ENCODE peak calls at places on chromosome 10, in seven cellular contexts. One of them, this sample, is unnamed.

GRCh38 chr10:33556103-33556502 is 221.6 kb upstream of the NRP1 start:
- DNase-seq in KG1: no peak
- DNase-seq in astrocyte of the spinal cord: no peak
- DNase-seq in hepatocyte: no peak
- DNase-seq in GM10248: no peak
- DNase-seq in fibroblast of lung: no peak
- DNase-seq in Panc1: no peak
- DNase-seq in this sample: no peak

GRCh38 chr10:91800192-91800591 is 2.0 kb downstream of the TNKS2 start:
- DNase-seq in GM10248: no peak
- DNase-seq in astrocyte of the spinal cord: no peak
- DNase-seq in Panc1: no peak
- DNase-seq in KG1: no peak
- DNase-seq in hepatocyte: no peak
- DNase-seq in fibroblast of lung: no peak
- DNase-seq in this sample: no peak

GRCh38 chr10:68348265-68348741 is 15.6 kb upstream of the PBLD start:
- DNase-seq in Panc1: peak; percentile 58
- DNase-seq in fibroblast of lung: peak; percentile 43
- DNase-seq in hepatocyte: peak; percentile 55
- DNase-seq in GM10248: peak; percentile 47
- DNase-seq in astrocyte of the spinal cord: peak; percentile 54
- DNase-seq in KG1: no peak
- DNase-seq in this sample: peak; percentile 76

GRCh38 chr10:88820990-88821389 is 18.5 kb downstream of the LIPM start:
- DNase-seq in astrocyte of the spinal cord: peak; percentile 65
- DNase-seq in KG1: no peak
- DNase-seq in Panc1: no peak
- DNase-seq in fibroblast of lung: peak; percentile 58
- DNase-seq in hepatocyte: peak; percentile 19
- DNase-seq in GM10248: no peak
- DNase-seq in this sample: no peak

GRCh38 chr10:93820434-93820833 is 62.7 kb downstream of the LGI1 start:
- DNase-seq in astrocyte of the spinal cord: no peak
- DNase-seq in Panc1: no peak
- DNase-seq in KG1: no peak
- DNase-seq in GM10248: no peak
- DNase-seq in hepatocyte: no peak
- DNase-seq in fibroblast of lung: no peak
- DNase-seq in this sample: peak; percentile 5

GRCh38 chr10:71270301-71270777 is 48.7 kb upstream of the SLC29A3 start:
- DNase-seq in hepatocyte: peak; percentile 90
- DNase-seq in GM10248: peak; percentile 78
- DNase-seq in KG1: peak; percentile 19
- DNase-seq in astrocyte of the spinal cord: peak; percentile 80
- DNase-seq in Panc1: peak; percentile 36
- DNase-seq in fibroblast of lung: peak; percentile 79
- DNase-seq in this sample: peak; percentile 87

GRCh38 chr10:3881622-3882021 is 96.6 kb upstream of the KLF6 start:
- DNase-seq in hepatocyte: no peak
- DNase-seq in astrocyte of the spinal cord: no peak
- DNase-seq in Panc1: no peak
- DNase-seq in GM10248: no peak
- DNase-seq in KG1: no peak
- DNase-seq in fibroblast of lung: no peak
- DNase-seq in this sample: no peak

GRCh38 chr10:11835704-11836103 is 12.5 kb downstream of the PROSER2 start:
- DNase-seq in KG1: no peak
- DNase-seq in Panc1: no peak
- DNase-seq in GM10248: no peak
- DNase-seq in hepatocyte: no peak
- DNase-seq in astrocyte of the spinal cord: no peak
- DNase-seq in fibroblast of lung: no peak
- DNase-seq in this sample: no peak

GRCh38 chr10:119221666-119222065 is 14.3 kb downstream of the GRK5 start:
- DNase-seq in hepatocyte: no peak
- DNase-seq in astrocyte of the spinal cord: no peak
- DNase-seq in Panc1: no peak
- DNase-seq in fibroblast of lung: no peak
- DNase-seq in KG1: no peak
- DNase-seq in GM10248: no peak
- DNase-seq in this sample: no peak